ENCODE peak calls at places on chromosomes 3 and 15, in six cellular contexts. H, U, Q, F, V and C are unnamed samples.

GRCh38 chr3:31054032-31054431 is 159.6 kb upstream of the GADL1 start:
- DNase-seq in H (no peak), V (no peak), U (no peak), F (no peak), Q (no peak), C (no peak)

GRCh38 chr3:112298781-112299180 is 4.8 kb upstream of the SLC9C1 start:
- DNase-seq in Q (no peak), F (no peak), H (no peak), V (no peak), U (no peak), C (no peak)

GRCh38 chr3:134092231-134092701 is 62.5 kb upstream of the SLCO2A1 start:
- DNase-seq in U (no peak), Q (no peak), F (no peak), V (no peak), H (no peak), C (no peak)

GRCh38 chr3:124883766-124884473 is 3.2 kb downstream of the ITGB5 start:
- DNase-seq in U (no peak), V (no peak), H (no peak), Q (no peak), F (no peak), C (no peak)

GRCh38 chr3:87309601-87310000 is 33.2 kb upstream of the POU1F1 start:
- DNase-seq in Q (no peak), H (no peak), F (no peak), V (no peak), U (no peak), C (no peak)

GRCh38 chr15:48331796-48332641 is 790 bp downstream of the DUT start:
- DNase-seq in U (no peak), F (peak), Q (peak), H (peak), V (no peak), C (peak)

GRCh38 chr15:32730677-32731654 is 13.2 kb downstream of the GREM1 start:
- DNase-seq in U (no peak), H (no peak), V (peak), Q (peak), F (peak), C (no peak)

GRCh38 chr15:101092867-101093202 is 159.0 kb downstream of the CHSY1 start:
- DNase-seq in H (no peak), F (no peak), Q (no peak), V (no peak), U (no peak), C (no peak)

GRCh38 chr3:94349310-94349848 is 286.5 kb downstream of the NSUN3 start:
- DNase-seq in H (no peak), U (no peak), F (no peak), Q (no peak), V (no peak), C (no peak)

GRCh38 chr15:75453703-75454470 is 2.4 kb upstream of the SIN3A start:
- DNase-seq in Q (peak), V (peak), H (peak), U (peak), F (peak), C (peak)

GRCh38 chr15:75454471-75455418 is 3.3 kb upstream of the SIN3A start:
- DNase-seq in F (peak), U (no peak), H (peak), V (peak), Q (peak), C (peak)

GRCh38 chr15:75456710-75457109 is 5.2 kb upstream of the SIN3A start:
- DNase-seq in V (no peak), H (no peak), U (no peak), Q (no peak), F (no peak), C (no peak)

GRCh38 chr15:75455424-75455981 is 4.0 kb upstream of the SIN3A start:
- DNase-seq in H (peak), F (peak), Q (peak), U (peak), V (peak), C (peak)

GRCh38 chr15:75455982-75456531 is 4.6 kb upstream of the SIN3A start:
- DNase-seq in H (no peak), Q (peak), U (no peak), F (peak), V (peak), C (peak)
- TF ChIP-seq POLR2AphosphoS5 in H (peak), Q (no peak), U (no peak), F (peak), V (no peak), C (peak)

DNA sequence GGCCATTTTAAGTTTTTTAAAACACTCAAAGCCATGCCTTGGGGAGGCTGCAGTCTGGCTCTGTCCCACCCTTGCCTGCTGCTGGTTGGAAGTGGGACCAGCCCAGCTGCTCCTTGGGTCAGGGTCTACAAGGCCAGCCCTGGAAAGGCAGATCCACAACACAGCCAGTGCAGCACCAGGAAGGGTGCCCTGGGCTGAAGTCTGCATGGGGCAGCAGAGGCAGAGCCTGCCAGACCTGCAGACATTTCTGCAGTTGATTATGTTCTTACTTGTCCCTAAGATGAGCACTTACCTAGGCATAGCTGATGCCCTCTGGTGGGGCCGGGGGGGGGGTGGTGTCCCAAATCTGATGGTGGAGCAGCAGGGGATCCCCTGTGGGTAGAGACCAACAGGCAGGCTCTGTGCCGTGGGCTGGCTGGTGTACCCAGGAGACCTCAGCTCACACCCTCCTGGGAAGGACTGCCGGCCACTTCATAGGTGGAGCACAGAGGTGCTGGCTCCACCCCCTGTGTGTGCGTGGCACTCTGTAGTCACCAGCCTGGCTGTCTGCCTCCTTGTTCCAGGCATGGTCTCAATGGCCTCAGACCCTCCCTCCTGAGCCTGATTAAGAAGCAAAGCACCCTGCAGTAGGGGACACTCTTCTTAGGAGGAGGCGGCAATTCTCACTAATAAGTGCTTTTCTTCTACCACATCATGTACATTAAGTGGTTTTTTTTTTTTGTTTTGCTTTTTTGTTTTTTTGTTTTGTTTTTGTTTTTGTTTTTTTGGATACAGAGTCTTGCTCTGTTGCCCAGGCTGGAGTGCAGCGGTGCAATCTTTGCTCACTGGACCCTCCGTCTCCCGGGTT is 97.4 kb upstream of the KLF13 start:
- DNase-seq in U (no peak), H (no peak), Q (peak), F (no peak), V (no peak), C (peak)
- TF ChIP-seq POLR2AphosphoS5 in U (no peak), H (no peak), Q (no peak), F (no peak), V (no peak), C (peak)

GRCh38 chr3:127787071-127787490 is 35.2 kb downstream of the MGLL start:
- DNase-seq in V (no peak), U (no peak), H (no peak), F (no peak), Q (no peak), C (no peak)
- TF ChIP-seq POLR2AphosphoS5 in V (no peak), U (no peak), H (no peak), F (no peak), Q (no peak), C (no peak)

DNA sequence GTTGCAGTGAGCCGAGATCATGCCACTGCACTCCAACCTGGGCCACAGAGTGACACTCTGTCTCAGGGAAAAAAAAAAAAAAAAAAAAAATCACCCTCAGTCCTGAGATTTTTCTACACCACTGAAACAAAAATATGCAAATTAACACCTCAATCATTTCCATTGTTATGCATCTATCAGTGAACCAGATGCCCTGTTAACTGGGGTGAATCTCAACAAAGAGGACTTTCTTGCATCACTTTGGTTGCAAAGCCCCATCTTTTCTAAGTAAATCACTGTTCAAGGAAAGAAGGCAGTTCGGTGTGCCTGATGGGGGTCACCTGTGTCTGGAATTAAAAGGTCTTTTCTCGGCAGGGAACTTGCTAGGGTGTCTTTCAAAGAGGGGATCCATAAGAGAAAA is 421.6 kb downstream of the EPHB1 start:
- DNase-seq in Q (no peak), U (no peak), H (no peak), V (no peak), F (no peak), C (no peak)
- TF ChIP-seq POLR2AphosphoS5 in Q (no peak), U (no peak), H (no peak), V (no peak), F (no peak), C (no peak)

DNA sequence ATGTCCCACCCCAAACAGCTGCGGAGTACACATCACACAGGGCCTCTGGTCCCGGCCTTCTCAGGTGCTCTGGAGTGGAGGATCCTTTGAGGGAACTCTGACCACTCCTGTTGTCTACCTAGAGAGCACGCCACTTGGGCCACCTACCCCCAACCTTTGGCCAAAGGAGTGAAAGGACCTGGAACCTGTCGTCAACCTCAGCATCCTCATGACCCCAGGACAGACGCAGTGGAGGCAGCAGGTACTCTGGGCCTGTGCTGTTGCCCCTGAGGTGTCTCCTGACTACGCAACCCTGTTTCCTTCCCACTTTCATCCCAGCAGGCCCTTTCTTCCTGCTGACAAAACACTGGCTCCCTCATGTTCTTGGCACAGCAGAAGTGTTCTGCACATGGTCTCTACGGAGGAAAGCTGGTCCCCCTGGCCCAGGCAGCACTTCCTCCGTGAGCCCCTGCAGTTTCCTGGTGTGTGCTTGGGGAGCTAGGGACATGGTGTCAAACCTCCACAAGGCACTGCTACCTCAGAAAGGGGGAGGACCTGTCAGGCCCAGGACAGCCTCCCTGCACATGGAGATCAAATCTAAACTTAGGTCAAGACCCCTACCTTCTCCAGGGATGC is 48.0 kb downstream of the DHX30 start:
- DNase-seq in H (no peak), Q (no peak), V (no peak), F (peak), U (no peak), C (no peak)
- TF ChIP-seq POLR2AphosphoS5 in H (no peak), Q (no peak), V (peak), F (no peak), U (no peak), C (peak)

DNA sequence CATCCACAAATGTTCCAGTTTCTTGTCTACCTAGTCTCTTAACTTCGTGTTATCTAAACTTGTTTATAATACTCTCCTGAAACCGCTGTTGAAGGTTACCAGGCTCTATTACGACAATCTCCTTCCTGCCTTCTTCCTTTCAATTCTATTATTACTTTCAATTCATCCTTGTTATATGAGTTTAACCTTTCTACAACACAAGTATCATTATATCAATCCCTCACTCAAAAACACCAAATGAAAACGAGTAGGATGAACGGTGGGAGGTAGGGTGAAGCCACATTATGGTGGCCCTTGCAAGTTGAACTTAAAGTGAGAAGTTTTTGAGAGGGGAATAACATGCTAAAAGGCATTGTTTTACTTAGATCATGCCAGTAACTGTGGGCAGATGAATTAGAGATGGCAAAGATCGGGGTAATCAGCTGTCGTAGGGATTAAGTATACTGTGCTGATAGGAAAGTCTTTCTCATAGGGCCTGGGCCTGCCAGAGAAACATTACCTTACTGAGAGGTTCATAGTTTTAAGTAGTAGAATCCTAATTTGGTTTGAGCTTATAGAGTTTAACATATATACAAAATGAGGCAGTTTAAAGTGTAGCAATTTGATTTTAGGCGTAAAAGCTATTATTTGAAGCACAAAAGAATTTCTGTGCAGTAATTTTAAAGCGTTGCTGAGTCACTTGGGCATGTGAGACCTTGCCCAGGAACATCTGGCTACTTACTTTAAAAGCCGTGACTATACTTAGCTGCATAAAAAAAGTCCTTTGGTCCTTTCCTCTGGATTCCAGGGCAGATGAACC is 3.4 kb upstream of the CEP97 start:
- DNase-seq in V (no peak), F (no peak), Q (no peak), H (no peak), U (no peak), C (no peak)
- TF ChIP-seq POLR2AphosphoS5 in V (no peak), F (no peak), Q (no peak), H (no peak), U (no peak), C (no peak)

GRCh38 chr3:59559721-59560514 is 510.1 kb upstream of the CFAP20DC start:
- DNase-seq in F (no peak), V (no peak), H (no peak), U (no peak), Q (no peak), C (no peak)

GRCh38 chr3:59551834-59552233 is 502.0 kb upstream of the CFAP20DC start:
- DNase-seq in U (no peak), V (no peak), F (no peak), Q (no peak), H (no peak), C (no peak)

GRCh38 chr3:59549972-59550371 is 500.1 kb upstream of the CFAP20DC start:
- DNase-seq in U (no peak), V (no peak), H (no peak), F (no peak), Q (no peak), C (no peak)

GRCh38 chr3:59558906-59559720 is 509.3 kb upstream of the CFAP20DC start:
- DNase-seq in Q (no peak), V (no peak), F (no peak), H (no peak), U (no peak), C (no peak)

GRCh38 chr3:59555593-59556315 is 505.9 kb upstream of the CFAP20DC start:
- DNase-seq in V (no peak), H (no peak), U (no peak), F (no peak), Q (no peak), C (no peak)
- TF ChIP-seq POLR2AphosphoS5 in V (no peak), H (no peak), U (no peak), F (no peak), Q (no peak), C (no peak)

GRCh38 chr3:44442591-44443309 is 34.7 kb downstream of the ZNF445 start:
- DNase-seq in U (no peak), F (no peak), V (no peak), Q (no peak), H (no peak), C (no peak)

GRCh38 chr3:44444437-44444836 is 33.0 kb downstream of the ZNF445 start:
- DNase-seq in U (no peak), H (no peak), V (no peak), Q (no peak), F (no peak), C (no peak)

GRCh38 chr3:44434834-44435510 is 42.5 kb downstream of the ZNF445 start:
- DNase-seq in F (no peak), U (no peak), Q (no peak), H (no peak), V (no peak), C (no peak)

GRCh38 chr3:44437800-44438199 is 39.7 kb downstream of the ZNF445 start:
- DNase-seq in H (no peak), V (no peak), Q (no peak), F (no peak), U (no peak), C (no peak)

GRCh38 chr3:44439499-44440295 is 37.8 kb downstream of the ZNF445 start:
- DNase-seq in F (no peak), U (no peak), H (no peak), V (peak), Q (peak), C (peak)
- TF ChIP-seq POLR2AphosphoS5 in F (no peak), U (no peak), H (peak), V (peak), Q (peak), C (peak)